ENCODE peak calls at places on chromosomes 11 and 22, in seven cellular contexts. One of them, this sample, is unnamed. For H3K4me1 and H3K36me3, the result is how much of the 10 kb centered on the place peaks cover.

GRCh38 chr11:132718711-132719641 is 813.3 kb downstream of the OPCML start:
- DNase-seq in adrenal gland: no peak
- DNase-seq in ovary: no peak
- DNase-seq in CD4-positive, CD25-positive, alpha-beta regulatory T cell: peak
- DNase-seq in breast epithelium: no peak
- DNase-seq in heart right ventricle: no peak
- DNase-seq in PC-3: no peak
- DNase-seq in this sample: no peak

GRCh38 chr11:2926611-2927492 is 2.4 kb downstream of the PHLDA2 start:
- DNase-seq in adrenal gland: no peak
- DNase-seq in ovary: no peak
- DNase-seq in CD4-positive, CD25-positive, alpha-beta regulatory T cell: no peak
- DNase-seq in breast epithelium: no peak
- DNase-seq in heart right ventricle: no peak
- DNase-seq in PC-3: no peak
- DNase-seq in this sample: peak

GRCh38 chr11:35066783-35067476 is 72.0 kb upstream of the CD44 start:
- DNase-seq in adrenal gland: no peak
- DNase-seq in ovary: no peak
- DNase-seq in CD4-positive, CD25-positive, alpha-beta regulatory T cell: peak
- DNase-seq in breast epithelium: no peak
- DNase-seq in heart right ventricle: no peak
- DNase-seq in PC-3: no peak
- DNase-seq in this sample: no peak

GRCh38 chr11:6251120-6251733 is 8.4 kb upstream of the CCKBR start:
- DNase-seq in adrenal gland: peak
- DNase-seq in ovary: peak
- DNase-seq in CD4-positive, CD25-positive, alpha-beta regulatory T cell: peak
- DNase-seq in breast epithelium: peak
- DNase-seq in heart right ventricle: peak
- DNase-seq in PC-3: peak
- DNase-seq in this sample: peak

GRCh38 chr22:29004647-29005371 is 56.8 kb downstream of the C22orf31 start:
- DNase-seq in adrenal gland: peak
- DNase-seq in ovary: peak
- DNase-seq in CD4-positive, CD25-positive, alpha-beta regulatory T cell: no peak
- DNase-seq in breast epithelium: no peak
- DNase-seq in heart right ventricle: peak
- DNase-seq in PC-3: no peak
- DNase-seq in this sample: peak

GRCh38 chr22:34045311-34045710 is 125.0 kb upstream of the LARGE1 start:
- DNase-seq in adrenal gland: no peak
- DNase-seq in ovary: no peak
- DNase-seq in CD4-positive, CD25-positive, alpha-beta regulatory T cell: no peak
- DNase-seq in breast epithelium: no peak
- DNase-seq in heart right ventricle: no peak
- DNase-seq in PC-3: no peak
- DNase-seq in this sample: no peak

GRCh38 chr11:11984563-11984962 is 23.9 kb downstream of the DKK3 start:
- DNase-seq in adrenal gland: no peak
- DNase-seq in ovary: no peak
- DNase-seq in CD4-positive, CD25-positive, alpha-beta regulatory T cell: no peak
- DNase-seq in breast epithelium: no peak
- DNase-seq in heart right ventricle: no peak
- DNase-seq in PC-3: no peak
- DNase-seq in this sample: no peak

GRCh38 chr11:27300974-27301373 is 62.0 kb downstream of the CCDC34 start:
- DNase-seq in adrenal gland: no peak
- DNase-seq in ovary: no peak
- DNase-seq in CD4-positive, CD25-positive, alpha-beta regulatory T cell: no peak
- DNase-seq in breast epithelium: no peak
- DNase-seq in heart right ventricle: no peak
- DNase-seq in PC-3: peak
- DNase-seq in this sample: no peak

GRCh38 chr22:21010426-21011113 is 4.4 kb upstream of the P2RX6 start:
- DNase-seq in adrenal gland: no peak
- DNase-seq in ovary: no peak
- DNase-seq in CD4-positive, CD25-positive, alpha-beta regulatory T cell: no peak
- DNase-seq in breast epithelium: no peak
- DNase-seq in heart right ventricle: no peak
- DNase-seq in PC-3: no peak
- DNase-seq in this sample: no peak

GRCh38 chr22:23720855-23721254 is 30.0 kb downstream of the RGL4 start:
- DNase-seq in adrenal gland: no peak
- DNase-seq in ovary: no peak
- DNase-seq in CD4-positive, CD25-positive, alpha-beta regulatory T cell: no peak
- DNase-seq in breast epithelium: no peak
- DNase-seq in heart right ventricle: no peak
- DNase-seq in PC-3: no peak
- DNase-seq in this sample: no peak

GRCh38 chr22:35882226-35883027 is 146.2 kb downstream of the RBFOX2 start:
- DNase-seq in adrenal gland: no peak
- DNase-seq in ovary: no peak
- DNase-seq in CD4-positive, CD25-positive, alpha-beta regulatory T cell: no peak
- DNase-seq in breast epithelium: no peak
- DNase-seq in heart right ventricle: no peak
- DNase-seq in PC-3: no peak
- DNase-seq in this sample: no peak

GRCh38 chr11:13210424-13210823 is 67.2 kb upstream of the BMAL1 start:
- DNase-seq in adrenal gland: peak
- DNase-seq in ovary: peak
- DNase-seq in CD4-positive, CD25-positive, alpha-beta regulatory T cell: peak
- DNase-seq in breast epithelium: peak
- DNase-seq in heart right ventricle: peak
- DNase-seq in PC-3: peak
- DNase-seq in this sample: peak

GRCh38 chr22:45470871-45471270 is 31.8 kb upstream of the FBLN1 start:
- DNase-seq in adrenal gland: no peak
- DNase-seq in ovary: peak
- DNase-seq in CD4-positive, CD25-positive, alpha-beta regulatory T cell: no peak
- DNase-seq in breast epithelium: no peak
- DNase-seq in heart right ventricle: no peak
- DNase-seq in PC-3: no peak
- DNase-seq in this sample: no peak

GRCh38 chr11:75239551-75240290 is 853 bp upstream of the TPBGL start:
- DNase-seq in adrenal gland: no peak
- DNase-seq in ovary: no peak
- DNase-seq in CD4-positive, CD25-positive, alpha-beta regulatory T cell: no peak
- DNase-seq in breast epithelium: no peak
- DNase-seq in heart right ventricle: no peak
- DNase-seq in PC-3: no peak
- DNase-seq in this sample: no peak

GRCh38 chr11:70951139-70951804 is 301.1 kb downstream of the SHANK2 start:
- DNase-seq in adrenal gland: no peak
- DNase-seq in ovary: no peak
- DNase-seq in CD4-positive, CD25-positive, alpha-beta regulatory T cell: no peak
- DNase-seq in breast epithelium: no peak
- DNase-seq in heart right ventricle: no peak
- DNase-seq in PC-3: no peak
- DNase-seq in this sample: no peak

GRCh38 chr11:37657645-37658044 is 1059.6 kb upstream of the RAG2 start:
- DNase-seq in adrenal gland: no peak
- DNase-seq in ovary: no peak
- DNase-seq in CD4-positive, CD25-positive, alpha-beta regulatory T cell: no peak
- DNase-seq in breast epithelium: no peak
- DNase-seq in heart right ventricle: no peak
- DNase-seq in PC-3: peak
- DNase-seq in this sample: no peak

GRCh38 chr22:38467904-38468760 is at the start of gene KDELR3:
- DNase-seq in adrenal gland: peak
- DNase-seq in ovary: peak
- DNase-seq in CD4-positive, CD25-positive, alpha-beta regulatory T cell: peak
- DNase-seq in breast epithelium: no peak
- DNase-seq in heart right ventricle: peak
- DNase-seq in PC-3: peak
- DNase-seq in this sample: peak

GRCh38 chr11:955154-956049 is 29.7 kb downstream of the AP2A2 start:
- DNase-seq in adrenal gland: no peak
- DNase-seq in ovary: no peak
- DNase-seq in CD4-positive, CD25-positive, alpha-beta regulatory T cell: no peak
- DNase-seq in breast epithelium: no peak
- DNase-seq in heart right ventricle: no peak
- DNase-seq in PC-3: peak
- DNase-seq in this sample: peak

GRCh38 chr11:66546368-66546965 is at the start of gene ACTN3:
- DNase-seq in adrenal gland: peak
- DNase-seq in ovary: peak
- DNase-seq in CD4-positive, CD25-positive, alpha-beta regulatory T cell: peak
- DNase-seq in breast epithelium: no peak
- DNase-seq in heart right ventricle: peak
- DNase-seq in PC-3: no peak
- DNase-seq in this sample: no peak

GRCh38 chr11:11025087-11025486 is 167.2 kb upstream of the ZBED5 start:
- DNase-seq in adrenal gland: no peak
- DNase-seq in ovary: no peak
- DNase-seq in CD4-positive, CD25-positive, alpha-beta regulatory T cell: no peak
- DNase-seq in breast epithelium: no peak
- DNase-seq in heart right ventricle: no peak
- DNase-seq in PC-3: peak
- DNase-seq in this sample: no peak

GRCh38 chr11:112459001-112459400 is 198.3 kb upstream of the PLET1 start:
- DNase-seq in adrenal gland: no peak
- DNase-seq in ovary: no peak
- DNase-seq in CD4-positive, CD25-positive, alpha-beta regulatory T cell: no peak
- DNase-seq in breast epithelium: no peak
- DNase-seq in heart right ventricle: no peak
- DNase-seq in PC-3: no peak
- DNase-seq in this sample: no peak

GRCh38 chr11:40281055-40281580 is 1178.3 kb downstream of the LRRC4C start:
- DNase-seq in adrenal gland: no peak
- DNase-seq in ovary: no peak
- DNase-seq in CD4-positive, CD25-positive, alpha-beta regulatory T cell: no peak
- DNase-seq in breast epithelium: no peak
- DNase-seq in heart right ventricle: no peak
- DNase-seq in PC-3: no peak
- DNase-seq in this sample: no peak

GRCh38 chr11:60485987-60486386 is 6.6 kb upstream of the MS4A12 start:
- DNase-seq in adrenal gland: no peak
- DNase-seq in ovary: no peak
- DNase-seq in CD4-positive, CD25-positive, alpha-beta regulatory T cell: peak
- DNase-seq in breast epithelium: no peak
- DNase-seq in heart right ventricle: no peak
- DNase-seq in PC-3: peak
- DNase-seq in this sample: no peak

GRCh38 chr11:115364892-115365291 is 139.3 kb downstream of the CADM1 start:
- DNase-seq in adrenal gland: no peak
- DNase-seq in ovary: no peak
- DNase-seq in CD4-positive, CD25-positive, alpha-beta regulatory T cell: no peak
- DNase-seq in breast epithelium: no peak
- DNase-seq in heart right ventricle: no peak
- DNase-seq in PC-3: no peak
- DNase-seq in this sample: no peak

GRCh38 chr22:26648761-26649363 is 8.5 kb upstream of the MIAT start:
- DNase-seq in adrenal gland: no peak
- DNase-seq in ovary: no peak
- DNase-seq in CD4-positive, CD25-positive, alpha-beta regulatory T cell: no peak
- DNase-seq in breast epithelium: no peak
- DNase-seq in heart right ventricle: no peak
- DNase-seq in PC-3: no peak
- DNase-seq in this sample: no peak

GRCh38 chr11:96567193-96567592 is 177.4 kb downstream of the JRKL start:
- DNase-seq in adrenal gland: no peak
- DNase-seq in ovary: no peak
- DNase-seq in CD4-positive, CD25-positive, alpha-beta regulatory T cell: peak
- DNase-seq in breast epithelium: no peak
- DNase-seq in heart right ventricle: no peak
- DNase-seq in PC-3: no peak
- DNase-seq in this sample: no peak

GRCh38 chr11:96567667-96568066 is 177.9 kb downstream of the JRKL start:
- DNase-seq in adrenal gland: no peak
- DNase-seq in ovary: no peak
- DNase-seq in CD4-positive, CD25-positive, alpha-beta regulatory T cell: no peak
- DNase-seq in breast epithelium: no peak
- DNase-seq in heart right ventricle: no peak
- DNase-seq in PC-3: no peak
- DNase-seq in this sample: no peak
- H3K4me3 ChIP-seq in adrenal gland: no peak
- H3K4me3 ChIP-seq in ovary: no peak
- H3K4me3 ChIP-seq in CD4-positive, CD25-positive, alpha-beta regulatory T cell: no peak
- H3K4me3 ChIP-seq in breast epithelium: no peak
- H3K4me3 ChIP-seq in heart right ventricle: peak
- H3K4me3 ChIP-seq in PC-3: no peak
- H3K4me3 ChIP-seq in this sample: no peak

GRCh38 chr11:130022799-130023198 is 20.2 kb upstream of the PRDM10 start:
- DNase-seq in adrenal gland: no peak
- DNase-seq in ovary: no peak
- DNase-seq in CD4-positive, CD25-positive, alpha-beta regulatory T cell: no peak
- DNase-seq in breast epithelium: no peak
- DNase-seq in heart right ventricle: no peak
- DNase-seq in PC-3: peak
- DNase-seq in this sample: no peak

GRCh38 chr11:130025371-130025770 is 22.7 kb upstream of the PRDM10 start:
- DNase-seq in adrenal gland: no peak
- DNase-seq in ovary: no peak
- DNase-seq in CD4-positive, CD25-positive, alpha-beta regulatory T cell: no peak
- DNase-seq in breast epithelium: no peak
- DNase-seq in heart right ventricle: no peak
- DNase-seq in PC-3: peak
- DNase-seq in this sample: no peak

GRCh38 chr11:130023204-130023603 is 20.6 kb upstream of the PRDM10 start:
- DNase-seq in adrenal gland: no peak
- DNase-seq in ovary: no peak
- DNase-seq in CD4-positive, CD25-positive, alpha-beta regulatory T cell: no peak
- DNase-seq in breast epithelium: no peak
- DNase-seq in heart right ventricle: no peak
- DNase-seq in PC-3: peak
- DNase-seq in this sample: no peak

GRCh38 chr11:130024356-130024755 is 21.7 kb upstream of the PRDM10 start:
- DNase-seq in adrenal gland: no peak
- DNase-seq in ovary: no peak
- DNase-seq in CD4-positive, CD25-positive, alpha-beta regulatory T cell: no peak
- DNase-seq in breast epithelium: no peak
- DNase-seq in heart right ventricle: no peak
- DNase-seq in PC-3: peak
- DNase-seq in this sample: no peak

GRCh38 chr11:130020323-130020722 is 17.7 kb upstream of the PRDM10 start:
- DNase-seq in adrenal gland: no peak
- DNase-seq in ovary: no peak
- DNase-seq in CD4-positive, CD25-positive, alpha-beta regulatory T cell: no peak
- DNase-seq in breast epithelium: no peak
- DNase-seq in heart right ventricle: no peak
- DNase-seq in PC-3: no peak
- DNase-seq in this sample: no peak
- H3K4me1 ChIP-seq in adrenal gland: under half
- H3K4me1 ChIP-seq in ovary: under half
- H3K4me1 ChIP-seq in CD4-positive, CD25-positive, alpha-beta regulatory T cell: under half
- H3K4me1 ChIP-seq in breast epithelium: under half
- H3K4me1 ChIP-seq in heart right ventricle: under half
- H3K4me1 ChIP-seq in PC-3: under half
- H3K4me1 ChIP-seq in this sample: under half

GRCh38 chr11:44615041-44615513 is 49.6 kb downstream of the CD82 start:
- DNase-seq in adrenal gland: no peak
- DNase-seq in ovary: no peak
- DNase-seq in CD4-positive, CD25-positive, alpha-beta regulatory T cell: no peak
- DNase-seq in breast epithelium: no peak
- DNase-seq in heart right ventricle: no peak
- DNase-seq in PC-3: no peak
- DNase-seq in this sample: no peak
- H3K36me3 ChIP-seq in adrenal gland: under half
- H3K36me3 ChIP-seq in ovary: under half
- H3K36me3 ChIP-seq in CD4-positive, CD25-positive, alpha-beta regulatory T cell: under half
- H3K36me3 ChIP-seq in breast epithelium: under half
- H3K36me3 ChIP-seq in heart right ventricle: under half
- H3K36me3 ChIP-seq in PC-3: under half
- H3K36me3 ChIP-seq in this sample: under half

GRCh38 chr11:72103754-72104167 is 664 bp upstream of the LAMTOR1 start:
- DNase-seq in adrenal gland: no peak
- DNase-seq in ovary: no peak
- DNase-seq in CD4-positive, CD25-positive, alpha-beta regulatory T cell: no peak
- DNase-seq in breast epithelium: no peak
- DNase-seq in heart right ventricle: no peak
- DNase-seq in PC-3: no peak
- DNase-seq in this sample: no peak
- H3K4me3 ChIP-seq in adrenal gland: no peak
- H3K4me3 ChIP-seq in ovary: peak
- H3K4me3 ChIP-seq in CD4-positive, CD25-positive, alpha-beta regulatory T cell: peak
- H3K4me3 ChIP-seq in breast epithelium: peak
- H3K4me3 ChIP-seq in heart right ventricle: peak
- H3K4me3 ChIP-seq in PC-3: no peak
- H3K4me3 ChIP-seq in this sample: no peak